ENCODE peak calls at places on chromosomes 1 and 21, in six cellular contexts. N is mammary epithelial cell, I is HCT116, G is hepatocyte, P is MM.1S, L is neural progenitor cell. E is an unnamed sample.
A peak's percentile ranks its signal among the peaks of the same experiment; 100 is the strongest.

GRCh38 chr1:214106375-214106774 is 118.6 kb downstream of the PROX1 start:
- DNase-seq in G (no peak), L (no peak), P (no peak), I (no peak), N (no peak), E (no peak)

GRCh38 chr1:1058921-1059493 is 15.1 kb downstream of the RNF223 start:
- DNase-seq in I (no peak), L (peak; percentile 51), P (no peak), G (peak; percentile 60), N (peak; percentile 58), E (no peak)

GRCh38 chr1:245179706-245180105 is 24.9 kb downstream of the KIF26B start:
- DNase-seq in P (no peak), L (no peak), G (no peak), N (no peak), I (no peak), E (no peak)

GRCh38 chr1:79079770-79080169 is 73.2 kb upstream of the ADGRL4 start:
- DNase-seq in G (peak; percentile 38), N (peak; percentile 63), L (no peak), I (peak; percentile 23), P (no peak), E (peak; percentile 88)

GRCh38 chr1:36851087-36851486 is 183.2 kb downstream of the GRIK3 start:
- DNase-seq in L (peak; percentile 52), I (no peak), P (no peak), G (no peak), N (no peak), E (no peak)

GRCh38 chr1:7899741-7900140 is 40.9 kb downstream of the TNFRSF9 start:
- DNase-seq in I (no peak), L (no peak), P (no peak), G (no peak), N (peak; percentile 52), E (peak; percentile 79)

GRCh38 chr1:36248250-36248894 is 24.1 kb downstream of the THRAP3 start:
- DNase-seq in I (peak; percentile 75), G (peak; percentile 61), L (no peak), P (no peak), N (peak; percentile 85), E (peak; percentile 86)

GRCh38 chr1:37471345-37472231 is 2.8 kb upstream of the ZC3H12A start:
- DNase-seq in N (peak; percentile 86), L (peak; percentile 28), G (peak; percentile 91), I (peak; percentile 66), P (no peak), E (peak; percentile 92)

GRCh38 chr21:44805226-44805625 is 3.6 kb upstream of the UBE2G2 start:
- DNase-seq in L (no peak), P (no peak), I (no peak), N (no peak), G (no peak), E (no peak)

GRCh38 chr1:121522061-121522759 is 337.4 kb downstream of the SRGAP2C start:
- DNase-seq in G (peak; percentile 55), I (no peak), P (no peak), N (no peak), L (no peak), E (no peak)

GRCh38 chr1:33292726-33293340 is 28.1 kb downstream of the A3GALT2 start:
- DNase-seq in I (no peak), N (no peak), P (no peak), L (no peak), G (no peak), E (peak; percentile 8)

GRCh38 chr1:31625180-31625514 is 7.7 kb downstream of the HCRTR1 start:
- DNase-seq in G (no peak), I (no peak), P (no peak), N (no peak), L (no peak), E (no peak)

GRCh38 chr1:234970731-234971476 is 157.7 kb downstream of the TOMM20 start:
- DNase-seq in G (peak; percentile 82), I (no peak), N (peak; percentile 80), L (peak; percentile 78), P (no peak), E (peak; percentile 99)

GRCh38 chr21:38853421-38853919 is 47.7 kb downstream of the ETS2 start:
- DNase-seq in G (peak; percentile 60), I (peak; percentile 64), N (peak; percentile 98), P (no peak), L (no peak), E (peak; percentile 99)

GRCh38 chr1:119003413-119004128 is 15.4 kb upstream of the TBX15 start:
- DNase-seq in L (no peak), G (no peak), P (no peak), N (no peak), I (no peak), E (no peak)

GRCh38 chr1:174114788-174115448 is 44.4 kb upstream of the RABGAP1L start:
- DNase-seq in I (peak; percentile 67), N (peak; percentile 67), P (peak; percentile 62), L (peak; percentile 75), G (peak; percentile 74), E (peak; percentile 18)

GRCh38 chr1:78561856-78562255 is 58.4 kb upstream of the IFI44L start:
- DNase-seq in N (no peak), G (no peak), L (no peak), P (no peak), I (no peak), E (peak; percentile 10)

GRCh38 chr1:34884536-34884935 is 25.0 kb upstream of the SMIM12 start:
- DNase-seq in P (no peak), I (no peak), G (no peak), N (no peak), L (no peak), E (no peak)

GRCh38 chr21:44984792-44985440 is 45.1 kb downstream of the SLX9 start:
- DNase-seq in G (no peak), N (no peak), I (no peak), L (peak; percentile 34), P (no peak), E (no peak)

GRCh38 chr1:9275567-9276034 is 17.1 kb upstream of the SPSB1 start:
- DNase-seq in N (peak; percentile 77), G (no peak), P (peak; percentile 96), I (peak; percentile 42), L (no peak), E (peak; percentile 91)

GRCh38 chr1:85229574-85230097 is 28.8 kb upstream of the SYDE2 start:
- DNase-seq in I (peak; percentile 49), N (no peak), G (no peak), P (no peak), L (no peak), E (no peak)

GRCh38 chr1:7406641-7407546 is 364.2 kb upstream of the VAMP3 start:
- DNase-seq in I (no peak), G (no peak), N (no peak), L (no peak), P (peak; percentile 37), E (no peak)

GRCh38 chr1:201888282-201889033 is at the start of gene SHISA4:
- DNase-seq in L (peak; percentile 70), G (peak; percentile 65), I (peak; percentile 51), P (no peak), N (peak; percentile 61), E (peak; percentile 37)

GRCh38 chr1:1788646-1789431 is 10.6 kb upstream of the NADK start:
- DNase-seq in N (no peak), G (peak; percentile 32), P (peak; percentile 9), I (no peak), L (peak; percentile 41), E (no peak)

GRCh38 chr1:109919271-109919670 is 8.6 kb downstream of the CSF1 start:
- DNase-seq in L (no peak), N (no peak), I (no peak), G (no peak), P (no peak), E (no peak)

GRCh38 chr1:240478536-240478935 is 133.4 kb downstream of the GREM2 start:
- DNase-seq in P (no peak), N (no peak), G (no peak), L (no peak), I (no peak), E (no peak)

GRCh38 chr1:110089561-110090275 is 19.2 kb upstream of the ALX3 start:
- DNase-seq in G (no peak), L (no peak), N (no peak), I (no peak), P (no peak), E (no peak)

GRCh38 chr21:22728091-22728490 is 1729.9 kb downstream of the NCAM2 start:
- DNase-seq in N (peak; percentile 1), L (peak; percentile 4), G (no peak), I (no peak), P (no peak), E (no peak)

GRCh38 chr1:56516539-56517252 is 62.7 kb downstream of the PLPP3 start:
- DNase-seq in P (peak; percentile 83), N (peak; percentile 92), L (no peak), I (peak; percentile 71), G (peak; percentile 81), E (peak; percentile 72)

DNA sequence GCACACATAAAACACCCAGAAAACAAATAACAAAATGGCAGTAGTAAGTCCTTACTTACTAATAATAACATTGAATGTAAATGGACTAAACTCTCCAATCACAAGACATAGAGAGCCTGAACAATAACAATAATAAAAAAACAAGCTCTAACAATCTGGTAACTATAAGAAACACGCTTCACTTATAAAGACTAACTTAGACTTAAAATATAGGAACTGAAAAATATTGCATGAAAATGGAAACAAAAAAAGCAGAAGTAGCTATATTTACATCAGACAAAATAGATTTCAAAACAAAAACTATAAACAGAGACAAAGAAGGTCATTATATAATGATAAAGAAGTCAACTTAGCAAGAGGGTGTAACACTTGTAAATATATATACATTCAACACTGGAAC is 83.1 kb upstream of the LYPLAL1 start:
- DNase-seq in N (no peak), P (peak; percentile 25), L (no peak), G (no peak), I (no peak), E (no peak)
- H3K27ac ChIP-seq in N (no peak overlapping the region), P (peak overlapping the region; percentile 41), L (no peak overlapping the region), G (no peak overlapping the region), I (no peak overlapping the region), E (no peak overlapping the region)

GRCh38 chr1:223731076-223731770 is 18.9 kb downstream of the CAPN2 start:
- DNase-seq in L (no peak), N (no peak), G (peak; percentile 78), P (no peak), I (no peak), E (peak; percentile 71)
- H3K4me1 ChIP-seq in L (peaks cover 14% of the 10 kb centered on the region), N (peaks cover 28% of the 10 kb centered on the region), G (peaks cover 53% of the 10 kb centered on the region), P (peaks cover 37% of the 10 kb centered on the region), I (peaks cover 48% of the 10 kb centered on the region), E (peaks cover 57% of the 10 kb centered on the region)

GRCh38 chr1:90835661-90836344 is 118.7 kb upstream of the BARHL2 start:
- DNase-seq in N (no peak), L (peak; percentile 62), G (no peak), P (no peak), I (no peak), E (no peak)
- TF ChIP-seq EZH2 in N (peak; percentile 16), L (peak; percentile 81), G (peak; percentile 83), P (no peak), I (no peak), E (peak; percentile 94)

GRCh38 chr1:172236958-172237357 is 183.5 kb upstream of the C1orf105 start:
- DNase-seq in G (no peak), N (no peak), P (no peak), I (no peak), L (no peak), E (no peak)
- H3K27ac ChIP-seq in G (no peak overlapping the region), N (no peak overlapping the region), P (no peak overlapping the region), I (no peak overlapping the region), L (no peak overlapping the region), E (no peak overlapping the region)

GRCh38 chr1:4486408-4487120 is 167.8 kb upstream of the AJAP1 start:
- DNase-seq in I (no peak), L (no peak), P (no peak), G (no peak), N (no peak), E (no peak)
- H3K4me1 ChIP-seq in I (no peaks in the 10 kb centered on the region), L (no peaks in the 10 kb centered on the region), P (no peaks in the 10 kb centered on the region), G (no peaks in the 10 kb centered on the region), N (no peaks in the 10 kb centered on the region), E (no peaks in the 10 kb centered on the region)

GRCh38 chr21:41507521-41508414 is at the start of gene TMPRSS2:
- DNase-seq in G (peak; percentile 91), N (peak; percentile 17), P (no peak), L (peak; percentile 72), I (no peak), E (no peak)
- TF ChIP-seq EZH2 in G (peak; percentile 71), N (peak; percentile 71), P (peak; percentile 53), L (peak; percentile 82), I (no peak), E (no peak)

E was measured in astrocyte.